ENCODE peak calls at places on chromosome 1, in eight cellular contexts. One of them, this sample, is unnamed.
A peak's percentile ranks its signal among the peaks of the same experiment; 100 is the strongest.

GRCh38 chr1:155219592-155220031 is 11.1 kb downstream of the MTX1 start:
- DNase-seq in left ventricle myocardium inferior: no peak
- DNase-seq in body of pancreas: peak; percentile 47
- DNase-seq in GM23338: peak; percentile 73
- DNase-seq in adrenal gland: no peak
- DNase-seq in tibial nerve: no peak
- DNase-seq in endodermal cell: peak; percentile 74
- DNase-seq in psoas muscle: no peak
- DNase-seq in this sample: peak; percentile 45

GRCh38 chr1:177164380-177165068 is at the start of gene ASTN1:
- DNase-seq in left ventricle myocardium inferior: no peak
- DNase-seq in body of pancreas: no peak
- DNase-seq in GM23338: peak; percentile 85
- DNase-seq in adrenal gland: peak; percentile 44
- DNase-seq in tibial nerve: no peak
- DNase-seq in endodermal cell: peak; percentile 79
- DNase-seq in psoas muscle: no peak
- DNase-seq in this sample: no peak

GRCh38 chr1:10449731-10450130 is at the start of gene CORT:
- DNase-seq in left ventricle myocardium inferior: no peak
- DNase-seq in body of pancreas: no peak
- DNase-seq in GM23338: no peak
- DNase-seq in adrenal gland: no peak
- DNase-seq in tibial nerve: no peak
- DNase-seq in endodermal cell: no peak
- DNase-seq in psoas muscle: no peak
- DNase-seq in this sample: no peak

GRCh38 chr1:228837817-228838716 is 102.8 kb downstream of the RHOU start:
- DNase-seq in left ventricle myocardium inferior: no peak
- DNase-seq in body of pancreas: peak; percentile 91
- DNase-seq in GM23338: no peak
- DNase-seq in adrenal gland: peak; percentile 88
- DNase-seq in tibial nerve: peak; percentile 26
- DNase-seq in endodermal cell: no peak
- DNase-seq in psoas muscle: no peak
- DNase-seq in this sample: peak; percentile 80

GRCh38 chr1:91730781-91731732 is 154.9 kb downstream of the TGFBR3 start:
- DNase-seq in left ventricle myocardium inferior: peak; percentile 58
- DNase-seq in body of pancreas: peak; percentile 69
- DNase-seq in GM23338: peak; percentile 5
- DNase-seq in adrenal gland: peak; percentile 86
- DNase-seq in tibial nerve: peak; percentile 46
- DNase-seq in endodermal cell: no peak
- DNase-seq in psoas muscle: peak; percentile 87
- DNase-seq in this sample: peak; percentile 86

GRCh38 chr1:204080163-204080903 is 7.4 kb downstream of the SOX13 start:
- DNase-seq in left ventricle myocardium inferior: peak; percentile 74
- DNase-seq in body of pancreas: peak; percentile 97
- DNase-seq in GM23338: peak; percentile 99
- DNase-seq in adrenal gland: peak; percentile 92
- DNase-seq in tibial nerve: peak; percentile 65
- DNase-seq in endodermal cell: peak; percentile 99
- DNase-seq in psoas muscle: peak; percentile 89
- DNase-seq in this sample: peak; percentile 96

GRCh38 chr1:150973258-150973825 is 1.3 kb downstream of the CERS2 start:
- DNase-seq in left ventricle myocardium inferior: peak; percentile 23
- DNase-seq in body of pancreas: peak; percentile 25
- DNase-seq in GM23338: no peak
- DNase-seq in adrenal gland: peak; percentile 52
- DNase-seq in tibial nerve: no peak
- DNase-seq in endodermal cell: peak; percentile 70
- DNase-seq in psoas muscle: no peak
- DNase-seq in this sample: no peak

GRCh38 chr1:76237201-76237600 is 162.7 kb downstream of the ST6GALNAC3 start:
- DNase-seq in left ventricle myocardium inferior: no peak
- DNase-seq in body of pancreas: no peak
- DNase-seq in GM23338: no peak
- DNase-seq in adrenal gland: no peak
- DNase-seq in tibial nerve: no peak
- DNase-seq in endodermal cell: no peak
- DNase-seq in psoas muscle: no peak
- DNase-seq in this sample: no peak

DNA sequence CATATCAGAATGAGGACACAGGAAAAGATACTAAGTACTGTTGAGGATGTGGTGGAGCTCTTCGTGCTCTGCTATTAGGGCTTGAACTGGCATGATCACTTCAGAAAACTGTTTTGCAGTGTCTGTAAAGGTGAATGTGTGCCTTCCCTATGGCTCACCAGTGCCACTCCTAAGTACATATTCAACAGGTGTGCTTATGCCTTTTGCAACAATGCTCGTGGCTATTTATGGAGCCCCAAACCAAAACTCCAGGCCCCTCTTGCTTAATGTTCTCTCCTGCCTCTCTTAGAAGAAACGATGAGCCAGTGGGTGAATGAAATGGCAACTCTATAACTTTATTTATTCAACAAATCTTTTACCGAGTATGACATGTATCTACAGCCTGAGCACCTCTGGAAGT is 70.2 kb downstream of the TAS1R2 start:
- DNase-seq in left ventricle myocardium inferior: no peak
- DNase-seq in body of pancreas: no peak
- DNase-seq in GM23338: no peak
- DNase-seq in adrenal gland: no peak
- DNase-seq in tibial nerve: no peak
- DNase-seq in endodermal cell: no peak
- DNase-seq in psoas muscle: no peak
- DNase-seq in this sample: no peak
- H3K27me3 ChIP-seq in left ventricle myocardium inferior: peaks cover 81% of the 10 kb centered on the region
- H3K27me3 ChIP-seq in body of pancreas: peaks cover 4% of the 10 kb centered on the region
- H3K27me3 ChIP-seq in GM23338: peaks cover under 1% of the 10 kb centered on the region
- H3K27me3 ChIP-seq in adrenal gland: no peaks in the 10 kb centered on the region
- H3K27me3 ChIP-seq in tibial nerve: peaks cover 4% of the 10 kb centered on the region
- H3K27me3 ChIP-seq in endodermal cell: peaks cover 1% of the 10 kb centered on the region
- H3K27me3 ChIP-seq in psoas muscle: peaks cover 9% of the 10 kb centered on the region
- H3K27me3 ChIP-seq in this sample: no peaks in the 10 kb centered on the region

GRCh38 chr1:170271430-170271829 is 125.7 kb downstream of the NTMT2 start:
- DNase-seq in left ventricle myocardium inferior: no peak
- DNase-seq in body of pancreas: no peak
- DNase-seq in GM23338: no peak
- DNase-seq in adrenal gland: no peak
- DNase-seq in tibial nerve: no peak
- DNase-seq in endodermal cell: no peak
- DNase-seq in psoas muscle: no peak
- DNase-seq in this sample: no peak

GRCh38 chr1:170262540-170262939 is 116.8 kb downstream of the NTMT2 start:
- DNase-seq in left ventricle myocardium inferior: no peak
- DNase-seq in body of pancreas: no peak
- DNase-seq in GM23338: no peak
- DNase-seq in adrenal gland: no peak
- DNase-seq in tibial nerve: no peak
- DNase-seq in endodermal cell: no peak
- DNase-seq in psoas muscle: no peak
- DNase-seq in this sample: no peak

GRCh38 chr1:170265234-170265633 is 119.5 kb downstream of the NTMT2 start:
- DNase-seq in left ventricle myocardium inferior: no peak
- DNase-seq in body of pancreas: no peak
- DNase-seq in GM23338: peak; percentile 11
- DNase-seq in adrenal gland: no peak
- DNase-seq in tibial nerve: no peak
- DNase-seq in endodermal cell: no peak
- DNase-seq in psoas muscle: no peak
- DNase-seq in this sample: no peak

GRCh38 chr1:170261669-170262068 is 115.9 kb downstream of the NTMT2 start:
- DNase-seq in left ventricle myocardium inferior: no peak
- DNase-seq in body of pancreas: no peak
- DNase-seq in GM23338: no peak
- DNase-seq in adrenal gland: no peak
- DNase-seq in tibial nerve: no peak
- DNase-seq in endodermal cell: no peak
- DNase-seq in psoas muscle: no peak
- DNase-seq in this sample: no peak

DNA sequence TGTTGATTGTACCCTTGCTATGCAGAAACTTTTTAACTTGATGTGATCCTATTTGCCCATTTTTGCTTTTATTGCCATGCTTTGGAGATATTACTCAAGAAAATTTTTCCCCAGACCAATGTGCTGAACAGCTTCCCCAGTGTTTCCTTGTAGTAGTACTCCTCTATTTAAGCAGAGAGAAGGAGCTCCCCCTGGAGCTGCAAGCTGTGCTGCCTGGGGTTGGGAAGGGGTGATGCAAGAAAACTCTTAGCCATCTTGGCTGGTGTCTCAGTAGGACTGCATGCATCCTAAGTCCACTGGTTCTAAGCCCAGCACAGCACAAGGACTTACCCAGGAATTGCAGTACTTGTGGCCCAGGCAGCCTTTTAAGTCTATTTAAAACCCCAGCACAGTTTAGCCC is 121.6 kb downstream of the NTMT2 start:
- DNase-seq in left ventricle myocardium inferior: no peak
- DNase-seq in body of pancreas: no peak
- DNase-seq in GM23338: peak; percentile 54
- DNase-seq in adrenal gland: no peak
- DNase-seq in tibial nerve: no peak
- DNase-seq in endodermal cell: peak; percentile 66
- DNase-seq in psoas muscle: no peak
- DNase-seq in this sample: no peak
- TF ChIP-seq CTCF in left ventricle myocardium inferior: peak; percentile 15
- TF ChIP-seq CTCF in body of pancreas: no peak
- TF ChIP-seq CTCF in GM23338: peak; percentile 61
- TF ChIP-seq CTCF in adrenal gland: no peak
- TF ChIP-seq CTCF in tibial nerve: no peak
- TF ChIP-seq CTCF in endodermal cell: peak; percentile 70
- TF ChIP-seq CTCF in psoas muscle: no peak
- TF ChIP-seq CTCF in this sample: no peak

GRCh38 chr1:174744886-174745285 is 254.9 kb upstream of the CACYBP start:
- DNase-seq in left ventricle myocardium inferior: no peak
- DNase-seq in body of pancreas: no peak
- DNase-seq in GM23338: no peak
- DNase-seq in adrenal gland: no peak
- DNase-seq in tibial nerve: no peak
- DNase-seq in endodermal cell: no peak
- DNase-seq in psoas muscle: no peak
- DNase-seq in this sample: no peak

GRCh38 chr1:174748603-174749002 is 251.1 kb upstream of the CACYBP start:
- DNase-seq in left ventricle myocardium inferior: no peak
- DNase-seq in body of pancreas: no peak
- DNase-seq in GM23338: no peak
- DNase-seq in adrenal gland: no peak
- DNase-seq in tibial nerve: no peak
- DNase-seq in endodermal cell: no peak
- DNase-seq in psoas muscle: no peak
- DNase-seq in this sample: no peak

GRCh38 chr1:174743654-174744561 is 255.8 kb upstream of the CACYBP start:
- DNase-seq in left ventricle myocardium inferior: no peak
- DNase-seq in body of pancreas: no peak
- DNase-seq in GM23338: peak; percentile 76
- DNase-seq in adrenal gland: no peak
- DNase-seq in tibial nerve: no peak
- DNase-seq in endodermal cell: no peak
- DNase-seq in psoas muscle: no peak
- DNase-seq in this sample: no peak

GRCh38 chr1:174747613-174748012 is 252.1 kb upstream of the CACYBP start:
- DNase-seq in left ventricle myocardium inferior: no peak
- DNase-seq in body of pancreas: no peak
- DNase-seq in GM23338: no peak
- DNase-seq in adrenal gland: no peak
- DNase-seq in tibial nerve: no peak
- DNase-seq in endodermal cell: no peak
- DNase-seq in psoas muscle: no peak
- DNase-seq in this sample: no peak

DNA sequence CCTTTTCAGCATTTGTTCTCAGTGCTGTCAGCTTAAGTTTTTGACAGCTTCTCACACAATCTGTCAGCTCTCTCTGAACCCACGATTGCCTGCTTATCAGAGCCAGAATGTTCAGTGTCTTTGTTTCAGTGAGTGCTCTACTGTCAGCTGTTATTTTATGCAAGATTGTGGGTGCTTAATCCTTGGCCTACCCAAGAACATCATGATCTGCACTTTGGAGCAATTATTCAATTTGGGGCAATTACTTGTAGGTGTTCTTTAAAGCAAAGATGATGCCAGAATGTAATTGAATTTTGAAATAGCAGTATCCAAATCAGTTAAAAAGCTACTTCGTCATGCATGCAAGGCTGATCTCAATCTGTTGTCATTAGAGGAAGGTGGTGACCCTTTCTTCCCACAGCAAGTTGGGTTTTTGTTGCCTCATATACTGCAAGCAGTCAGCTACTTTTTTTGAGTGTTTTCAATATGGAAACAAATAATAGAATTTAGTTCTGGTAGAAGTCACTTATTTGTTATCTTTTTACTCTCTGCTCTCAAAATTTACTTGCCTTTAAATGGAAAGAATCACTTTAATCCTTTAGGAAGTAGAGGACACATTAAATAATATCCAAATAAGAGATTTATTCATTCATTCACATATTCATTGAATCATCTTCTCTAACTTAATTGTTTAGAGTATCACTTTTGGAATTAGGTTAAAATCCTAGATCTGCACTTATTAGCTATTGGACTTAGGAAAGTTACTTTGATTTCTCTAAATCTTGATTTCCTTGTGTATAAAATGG is 253.5 kb upstream of the CACYBP start:
- DNase-seq in left ventricle myocardium inferior: no peak
- DNase-seq in body of pancreas: no peak
- DNase-seq in GM23338: no peak
- DNase-seq in adrenal gland: no peak
- DNase-seq in tibial nerve: no peak
- DNase-seq in endodermal cell: no peak
- DNase-seq in psoas muscle: no peak
- DNase-seq in this sample: no peak
- H3K4me1 ChIP-seq in left ventricle myocardium inferior: peaks cover 29% of the 10 kb centered on the region
- H3K4me1 ChIP-seq in body of pancreas: no peaks in the 10 kb centered on the region
- H3K4me1 ChIP-seq in GM23338: no peaks in the 10 kb centered on the region
- H3K4me1 ChIP-seq in adrenal gland: no peaks in the 10 kb centered on the region
- H3K4me1 ChIP-seq in tibial nerve: no peaks in the 10 kb centered on the region
- H3K4me1 ChIP-seq in endodermal cell: peaks cover 1% of the 10 kb centered on the region
- H3K4me1 ChIP-seq in psoas muscle: no peaks in the 10 kb centered on the region
- H3K4me1 ChIP-seq in this sample: peaks cover 8% of the 10 kb centered on the region

DNA sequence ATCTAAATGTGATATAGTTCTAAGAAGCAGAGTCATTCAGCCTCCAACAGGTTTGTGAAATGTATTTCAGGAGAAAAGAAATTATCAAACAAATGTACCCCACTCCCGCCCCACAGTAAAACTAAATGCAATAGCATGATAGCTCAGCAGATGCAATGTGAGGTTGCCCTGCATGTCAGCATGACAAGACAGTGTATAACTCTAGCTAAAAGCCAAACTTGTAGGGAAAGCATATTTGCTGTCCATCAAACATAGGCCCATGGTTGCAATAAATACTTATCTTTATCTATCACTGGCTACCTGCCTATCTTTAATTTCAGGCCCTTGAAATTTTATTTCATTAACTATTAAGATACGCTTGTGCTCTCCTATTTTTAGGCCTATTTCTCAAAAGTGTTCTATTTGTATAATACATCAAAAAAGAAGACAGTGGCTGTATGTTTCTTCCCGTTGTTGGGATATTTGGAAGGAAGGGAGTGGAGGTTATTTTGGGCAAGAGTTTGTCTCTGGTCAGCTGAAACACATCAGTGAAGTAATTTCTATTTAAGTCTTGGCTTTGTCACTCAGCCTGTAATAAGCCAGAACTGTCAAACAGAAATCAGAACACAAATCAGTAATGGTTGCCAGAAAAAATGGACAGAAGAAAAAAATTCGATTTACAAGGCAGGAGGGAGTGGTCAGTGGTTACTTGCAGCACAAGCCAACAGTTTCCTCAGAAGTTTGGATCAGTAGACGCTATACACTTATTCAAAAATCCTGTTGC is 307.5 kb upstream of the ADGRL2 start:
- DNase-seq in left ventricle myocardium inferior: no peak
- DNase-seq in body of pancreas: no peak
- DNase-seq in GM23338: no peak
- DNase-seq in adrenal gland: no peak
- DNase-seq in tibial nerve: no peak
- DNase-seq in endodermal cell: no peak
- DNase-seq in psoas muscle: no peak
- DNase-seq in this sample: no peak
- H3K27me3 ChIP-seq in left ventricle myocardium inferior: no peaks in the 10 kb centered on the region
- H3K27me3 ChIP-seq in body of pancreas: no peaks in the 10 kb centered on the region
- H3K27me3 ChIP-seq in GM23338: no peaks in the 10 kb centered on the region
- H3K27me3 ChIP-seq in adrenal gland: no peaks in the 10 kb centered on the region
- H3K27me3 ChIP-seq in tibial nerve: no peaks in the 10 kb centered on the region
- H3K27me3 ChIP-seq in endodermal cell: no peaks in the 10 kb centered on the region
- H3K27me3 ChIP-seq in psoas muscle: no peaks in the 10 kb centered on the region
- H3K27me3 ChIP-seq in this sample: no peaks in the 10 kb centered on the region

This sample was measured in lung.